ENCODE peak calls at places on chromosome 12, in eight cellular contexts. H is GM23338, W is PC-9, S is neural progenitor cell, M is K562, X is PC-3, D is fibroblast of lung, A is GM12878. U is an unnamed sample.

GRCh38 chr12:52600941-52601481 is at the start of gene KRT72:
- DNase-seq in D (no peak), A (no peak), X (no peak), H (peak; percentile 71), M (no peak), W (no peak), S (no peak), U (no peak)

GRCh38 chr12:98373019-98373554 is 142.3 kb upstream of the TMPO start:
- DNase-seq in D (peak; percentile 41), M (peak; percentile 65), A (no peak), W (no peak), S (peak; percentile 73), X (peak; percentile 68), H (peak; percentile 75), U (peak; percentile 45)

GRCh38 chr12:53493610-53494391 is 5.5 kb downstream of the MAP3K12 start:
- DNase-seq in H (peak; percentile 40), W (no peak), M (peak; percentile 74), D (no peak), X (no peak), S (peak; percentile 51), A (no peak), U (no peak)

GRCh38 chr12:96501139-96501741 is 11.9 kb downstream of the CFAP54 start:
- DNase-seq in H (peak; percentile 45), D (peak; percentile 77), X (peak; percentile 85), S (no peak), A (peak; percentile 69), M (peak; percentile 53), W (peak; percentile 72), U (peak; percentile 85)

GRCh38 chr12:127389923-127390322 is 877.0 kb upstream of the TMEM132C start:
- DNase-seq in S (peak; percentile 72), D (peak; percentile 90), W (peak; percentile 34), H (peak; percentile 73), X (peak; percentile 94), A (no peak), M (no peak), U (peak; percentile 16)

GRCh38 chr12:131833896-131834641 is 5.9 kb downstream of the MMP17 start:
- DNase-seq in S (peak; percentile 69), D (peak; percentile 37), X (peak; percentile 43), H (peak; percentile 66), W (no peak), M (peak; percentile 30), A (no peak), U (no peak)

GRCh38 chr12:96078281-96078761 is 42.9 kb upstream of the LTA4H start:
- DNase-seq in H (no peak), D (peak; percentile 30), A (no peak), X (no peak), S (no peak), W (no peak), M (no peak), U (no peak)

GRCh38 chr12:103561174-103561573 is 25.9 kb upstream of the STAB2 start:
- DNase-seq in H (peak; percentile 20), S (no peak), A (no peak), M (no peak), X (peak; percentile 62), W (peak; percentile 15), D (peak; percentile 58), U (no peak)

GRCh38 chr12:43957732-43958131 is 121.9 kb downstream of the TMEM117 start:
- DNase-seq in S (peak; percentile 59), A (peak; percentile 28), X (peak; percentile 79), D (peak; percentile 51), H (peak; percentile 72), W (peak; percentile 10), M (peak; percentile 44), U (peak; percentile 64)

GRCh38 chr12:65993173-65993572 is 137.4 kb downstream of the LLPH start:
- DNase-seq in D (no peak), A (no peak), S (no peak), M (no peak), X (no peak), H (no peak), W (no peak), U (no peak)

GRCh38 chr12:108980831-108981618 is 39.8 kb downstream of the SVOP start:
- DNase-seq in A (no peak), H (peak; percentile 13), S (no peak), D (peak; percentile 85), M (no peak), X (no peak), W (no peak), U (no peak)

GRCh38 chr12:27868165-27868564 is 88.1 kb upstream of the MANSC4 start:
- DNase-seq in M (no peak), H (no peak), W (no peak), A (no peak), D (peak; percentile 94), S (no peak), X (no peak), U (no peak)

GRCh38 chr12:54401127-54401526 is 16.6 kb upstream of the ZNF385A start:
- DNase-seq in D (no peak), A (no peak), H (no peak), M (no peak), W (no peak), X (no peak), S (no peak), U (no peak)

GRCh38 chr12:11746024-11746771 is 96.7 kb downstream of the ETV6 start:
- DNase-seq in M (peak; percentile 36), D (peak; percentile 82), X (peak; percentile 72), A (peak; percentile 93), W (peak; percentile 24), S (no peak), H (no peak), U (no peak)

GRCh38 chr12:32902287-32902996 is 5.9 kb upstream of the PKP2 start:
- DNase-seq in X (no peak), A (no peak), M (no peak), H (no peak), W (no peak), S (no peak), D (no peak), U (peak; percentile 74)
- H3K4me1 ChIP-seq in X (peaks cover 30% of the 10 kb centered on the region), A (peaks cover 8% of the 10 kb centered on the region), M (no peaks in the 10 kb centered on the region), H (peaks cover 6% of the 10 kb centered on the region), W (peaks cover 58% of the 10 kb centered on the region), S (peaks cover 5% of the 10 kb centered on the region), D (no peaks in the 10 kb centered on the region), U (peaks cover 75% of the 10 kb centered on the region)

DNA sequence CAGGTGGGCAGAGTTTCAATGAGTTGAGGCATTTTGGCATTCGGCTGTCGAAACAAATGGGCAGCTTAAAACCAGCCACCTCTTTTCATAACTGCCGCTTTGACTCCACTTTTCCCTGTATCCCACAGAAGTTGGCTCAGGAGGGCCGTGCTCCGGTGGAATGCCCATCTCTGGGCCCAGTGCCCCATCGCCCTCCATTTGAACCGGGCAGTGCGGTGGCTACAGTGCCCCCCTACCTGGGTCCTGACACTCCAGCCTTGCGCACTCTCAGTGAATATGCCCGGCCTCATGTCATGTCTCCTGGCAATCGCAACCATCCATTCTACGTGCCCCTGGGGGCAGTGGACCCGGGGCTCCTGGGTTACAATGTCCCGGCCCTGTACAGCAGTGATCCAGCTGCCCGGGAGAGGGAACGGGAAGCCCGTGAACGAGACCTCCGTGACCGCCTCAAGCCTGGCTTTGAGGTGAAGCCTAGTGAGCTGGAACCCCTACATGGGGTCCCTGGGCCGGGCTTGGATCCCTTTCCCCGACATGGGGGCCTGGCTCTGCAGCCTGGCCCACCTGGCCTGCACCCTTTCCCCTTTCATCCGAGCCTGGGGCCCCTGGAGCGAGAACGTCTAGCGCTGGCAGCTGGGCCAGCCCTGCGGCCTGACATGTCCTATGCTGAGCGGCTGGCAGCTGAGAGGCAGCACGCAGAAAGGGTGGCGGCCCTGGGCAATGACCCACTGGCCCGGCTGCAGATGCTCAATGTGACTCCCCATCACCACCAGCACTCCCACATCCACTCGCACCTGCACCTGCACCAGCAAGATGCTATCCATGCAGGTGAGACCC is 5.0 kb upstream of the RNU7-1 start:
- DNase-seq in S (no peak), W (no peak), D (no peak), H (no peak), X (no peak), M (no peak), A (no peak), U (no peak)
- H3K4me3 ChIP-seq in S (peak overlapping the region; percentile 56), W (peak overlapping the region; percentile 62), D (no peak overlapping the region), H (peak overlapping the region; percentile 89), X (no peak overlapping the region), M (peak overlapping the region; percentile 44), A (peak overlapping the region; percentile 41), U (peak overlapping the region; percentile 11)

DNA sequence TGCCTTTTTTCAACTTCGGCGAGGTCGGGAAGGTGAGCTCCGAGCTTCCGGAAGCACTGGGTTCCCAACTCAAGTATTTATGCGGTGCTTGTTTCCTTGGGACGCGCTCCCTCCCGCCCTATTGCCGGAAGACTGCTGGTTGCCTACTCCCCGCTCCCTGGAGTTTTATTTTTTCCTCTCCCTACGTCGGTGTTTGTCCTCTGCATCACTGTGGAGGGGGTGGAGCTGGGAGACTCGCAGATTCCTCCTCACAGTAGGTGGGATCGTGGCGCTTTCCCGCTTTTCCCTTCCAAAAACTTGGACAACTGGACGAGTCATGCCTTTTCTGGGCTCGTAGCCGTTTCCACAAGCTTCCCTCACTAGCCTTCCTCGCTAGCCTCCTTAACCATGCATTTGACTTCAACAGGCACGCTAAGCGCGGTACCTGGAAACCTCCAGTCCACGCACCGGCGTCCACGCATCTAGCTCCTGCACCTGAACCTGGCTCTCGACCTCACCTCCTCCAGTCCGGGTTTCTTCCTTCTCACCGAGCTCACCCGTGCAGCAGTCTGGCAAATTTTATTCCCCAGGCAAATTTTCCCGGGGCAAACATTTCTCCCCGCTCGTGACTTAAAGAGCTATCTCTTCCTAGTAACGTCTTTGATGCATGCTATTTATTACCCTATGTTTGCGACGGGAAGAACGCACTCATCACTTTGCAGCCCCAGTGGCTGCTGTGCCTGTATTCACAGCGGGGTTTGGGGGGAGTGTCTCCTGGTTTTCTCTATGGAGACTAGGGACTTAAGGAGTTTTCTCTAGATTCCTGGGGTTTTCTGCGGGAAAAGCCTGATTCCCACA is at the start of gene AVPR1A:
- DNase-seq in X (no peak), W (no peak), A (no peak), S (peak; percentile 61), D (no peak), H (peak; percentile 48), M (no peak), U (no peak)
- TF ChIP-seq EZH2 in X (peak; percentile 50), W (no peak), A (no peak), S (peak; percentile 14), D (peak; percentile 83), H (peak; percentile 68), M (no peak), U (no peak)

GRCh38 chr12:68871899-68872298 is 61.1 kb downstream of the CPM start:
- DNase-seq in X (peak; percentile 62), W (peak; percentile 8), A (no peak), S (peak; percentile 33), H (peak; percentile 73), D (no peak), M (peak; percentile 12), U (no peak)

GRCh38 chr12:68871396-68871795 is 61.6 kb downstream of the CPM start:
- DNase-seq in A (no peak), W (no peak), M (no peak), H (no peak), S (no peak), X (no peak), D (no peak), U (no peak)

GRCh38 chr12:68868043-68868790 is 60.2 kb downstream of the MDM2 start:
- DNase-seq in M (no peak), X (no peak), H (no peak), S (no peak), D (no peak), A (no peak), W (no peak), U (no peak)

GRCh38 chr12:68870443-68870842 is 62.5 kb downstream of the MDM2 start:
- DNase-seq in W (no peak), X (no peak), M (no peak), S (no peak), D (no peak), A (no peak), H (no peak), U (peak; percentile 1)

DNA sequence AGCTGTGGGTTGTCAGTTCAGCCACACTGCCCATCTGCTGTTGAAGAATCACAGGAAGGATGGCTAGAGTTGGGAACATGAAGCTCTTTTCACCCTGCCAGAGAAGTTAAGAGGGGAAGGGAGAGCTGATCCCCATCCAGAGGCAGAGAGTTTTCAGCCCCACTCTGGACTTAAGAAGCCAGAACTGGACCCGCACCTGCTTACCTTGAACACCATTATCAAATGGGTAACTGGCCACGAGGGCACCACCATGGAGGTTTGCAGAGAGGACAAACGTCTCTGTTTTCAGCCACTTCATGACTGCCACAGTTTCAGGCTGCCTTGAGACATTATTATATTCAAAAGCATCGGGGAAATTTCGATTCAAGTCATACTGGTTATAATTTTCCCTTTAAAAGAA is 62.0 kb downstream of the MDM2 start:
- DNase-seq in X (no peak), M (no peak), H (no peak), D (no peak), A (no peak), S (no peak), W (no peak), U (no peak)
- H3K4me1 ChIP-seq in X (no peaks in the 10 kb centered on the region), M (no peaks in the 10 kb centered on the region), H (peaks cover 11% of the 10 kb centered on the region), D (no peaks in the 10 kb centered on the region), A (no peaks in the 10 kb centered on the region), S (no peaks in the 10 kb centered on the region), W (no peaks in the 10 kb centered on the region), U (peaks cover 9% of the 10 kb centered on the region)

U was measured in MM.1S.